ENCODE peak calls at places on chromosomes 7 and 10, in five cellular contexts. One of them, this sample, is unnamed.

GRCh38 chr10:83994351-83994750 is 145.0 kb upstream of the GHITM start:
- DNase-seq in stimulated activated CD8-positive, alpha-beta memory T cell treated with anti-CD3 and anti-CD28 coated beads, Interleukin-4, amount 100 ng/mL, for 1 hour: no peak
- DNase-seq in C1 segment of cervical spinal cord: no peak
- DNase-seq in HT-29: no peak
- DNase-seq in WERI-Rb-1: no peak
- DNase-seq in this sample: no peak

GRCh38 chr10:111335826-111336225 is 259.0 kb downstream of the ADRA2A start:
- DNase-seq in stimulated activated CD8-positive, alpha-beta memory T cell treated with anti-CD3 and anti-CD28 coated beads, Interleukin-4, amount 100 ng/mL, for 1 hour: no peak
- DNase-seq in C1 segment of cervical spinal cord: no peak
- DNase-seq in HT-29: no peak
- DNase-seq in WERI-Rb-1: no peak
- DNase-seq in this sample: no peak

GRCh38 chr7:37921340-37921805 is 933 bp downstream of the EPDR1 start:
- DNase-seq in stimulated activated CD8-positive, alpha-beta memory T cell treated with anti-CD3 and anti-CD28 coated beads, Interleukin-4, amount 100 ng/mL, for 1 hour: no peak
- DNase-seq in C1 segment of cervical spinal cord: peak; percentile 26
- DNase-seq in HT-29: no peak
- DNase-seq in WERI-Rb-1: peak; percentile 57
- DNase-seq in this sample: peak; percentile 72

GRCh38 chr10:89419548-89419947 is 5.2 kb downstream of the IFIT5 start:
- DNase-seq in stimulated activated CD8-positive, alpha-beta memory T cell treated with anti-CD3 and anti-CD28 coated beads, Interleukin-4, amount 100 ng/mL, for 1 hour: no peak
- DNase-seq in C1 segment of cervical spinal cord: no peak
- DNase-seq in HT-29: no peak
- DNase-seq in WERI-Rb-1: no peak
- DNase-seq in this sample: no peak

GRCh38 chr10:124725791-124726190 is 18.4 kb downstream of the FAM53B start:
- DNase-seq in stimulated activated CD8-positive, alpha-beta memory T cell treated with anti-CD3 and anti-CD28 coated beads, Interleukin-4, amount 100 ng/mL, for 1 hour: no peak
- DNase-seq in C1 segment of cervical spinal cord: no peak
- DNase-seq in HT-29: no peak
- DNase-seq in WERI-Rb-1: no peak
- DNase-seq in this sample: no peak

GRCh38 chr10:4073912-4074311 is 288.9 kb upstream of the KLF6 start:
- DNase-seq in stimulated activated CD8-positive, alpha-beta memory T cell treated with anti-CD3 and anti-CD28 coated beads, Interleukin-4, amount 100 ng/mL, for 1 hour: no peak
- DNase-seq in C1 segment of cervical spinal cord: no peak
- DNase-seq in HT-29: no peak
- DNase-seq in WERI-Rb-1: no peak
- DNase-seq in this sample: no peak

GRCh38 chr7:99210265-99210970 is 2.5 kb upstream of the KPNA7 start:
- DNase-seq in stimulated activated CD8-positive, alpha-beta memory T cell treated with anti-CD3 and anti-CD28 coated beads, Interleukin-4, amount 100 ng/mL, for 1 hour: no peak
- DNase-seq in C1 segment of cervical spinal cord: no peak
- DNase-seq in HT-29: peak; percentile 93
- DNase-seq in WERI-Rb-1: no peak
- DNase-seq in this sample: peak; percentile 72

GRCh38 chr7:90401989-90402388 is 1.3 kb upstream of the CLDN12 start:
- DNase-seq in stimulated activated CD8-positive, alpha-beta memory T cell treated with anti-CD3 and anti-CD28 coated beads, Interleukin-4, amount 100 ng/mL, for 1 hour: no peak
- DNase-seq in C1 segment of cervical spinal cord: no peak
- DNase-seq in HT-29: peak; percentile 30
- DNase-seq in WERI-Rb-1: no peak
- DNase-seq in this sample: no peak

GRCh38 chr7:98518159-98518947 is 98.7 kb upstream of the NPTX2 start:
- DNase-seq in stimulated activated CD8-positive, alpha-beta memory T cell treated with anti-CD3 and anti-CD28 coated beads, Interleukin-4, amount 100 ng/mL, for 1 hour: no peak
- DNase-seq in C1 segment of cervical spinal cord: no peak
- DNase-seq in HT-29: no peak
- DNase-seq in WERI-Rb-1: no peak
- DNase-seq in this sample: no peak

GRCh38 chr7:105788816-105789349 is 87.5 kb downstream of the ATXN7L1 start:
- DNase-seq in stimulated activated CD8-positive, alpha-beta memory T cell treated with anti-CD3 and anti-CD28 coated beads, Interleukin-4, amount 100 ng/mL, for 1 hour: no peak
- DNase-seq in C1 segment of cervical spinal cord: no peak
- DNase-seq in HT-29: no peak
- DNase-seq in WERI-Rb-1: no peak
- DNase-seq in this sample: no peak

GRCh38 chr7:716212-716611 is 10.3 kb upstream of the DNAAF5 start:
- DNase-seq in stimulated activated CD8-positive, alpha-beta memory T cell treated with anti-CD3 and anti-CD28 coated beads, Interleukin-4, amount 100 ng/mL, for 1 hour: no peak
- DNase-seq in C1 segment of cervical spinal cord: no peak
- DNase-seq in HT-29: no peak
- DNase-seq in WERI-Rb-1: no peak
- DNase-seq in this sample: no peak

GRCh38 chr7:80900583-80901576 is 18.0 kb downstream of the SEMA3C start:
- DNase-seq in stimulated activated CD8-positive, alpha-beta memory T cell treated with anti-CD3 and anti-CD28 coated beads, Interleukin-4, amount 100 ng/mL, for 1 hour: no peak
- DNase-seq in C1 segment of cervical spinal cord: no peak
- DNase-seq in HT-29: peak; percentile 23
- DNase-seq in WERI-Rb-1: no peak
- DNase-seq in this sample: no peak

GRCh38 chr10:89553064-89553734 is 17.8 kb upstream of the SLC16A12 start:
- DNase-seq in stimulated activated CD8-positive, alpha-beta memory T cell treated with anti-CD3 and anti-CD28 coated beads, Interleukin-4, amount 100 ng/mL, for 1 hour: no peak
- DNase-seq in C1 segment of cervical spinal cord: no peak
- DNase-seq in HT-29: peak; percentile 58
- DNase-seq in WERI-Rb-1: no peak
- DNase-seq in this sample: no peak

GRCh38 chr10:10923029-10923668 is 94.5 kb upstream of the CELF2 start:
- DNase-seq in stimulated activated CD8-positive, alpha-beta memory T cell treated with anti-CD3 and anti-CD28 coated beads, Interleukin-4, amount 100 ng/mL, for 1 hour: no peak
- DNase-seq in C1 segment of cervical spinal cord: no peak
- DNase-seq in HT-29: no peak
- DNase-seq in WERI-Rb-1: no peak
- DNase-seq in this sample: no peak

GRCh38 chr7:134530460-134530859 is 3.1 kb downstream of the AKR1B10 start:
- DNase-seq in stimulated activated CD8-positive, alpha-beta memory T cell treated with anti-CD3 and anti-CD28 coated beads, Interleukin-4, amount 100 ng/mL, for 1 hour: no peak
- DNase-seq in C1 segment of cervical spinal cord: no peak
- DNase-seq in HT-29: no peak
- DNase-seq in WERI-Rb-1: no peak
- DNase-seq in this sample: no peak

GRCh38 chr7:122626785-122627184 is 72.1 kb downstream of the RNF133 start:
- DNase-seq in stimulated activated CD8-positive, alpha-beta memory T cell treated with anti-CD3 and anti-CD28 coated beads, Interleukin-4, amount 100 ng/mL, for 1 hour: no peak
- DNase-seq in C1 segment of cervical spinal cord: no peak
- DNase-seq in HT-29: no peak
- DNase-seq in WERI-Rb-1: no peak
- DNase-seq in this sample: peak; percentile 70

GRCh38 chr7:36021367-36021766 is 131.7 kb upstream of the EEPD1 start:
- DNase-seq in stimulated activated CD8-positive, alpha-beta memory T cell treated with anti-CD3 and anti-CD28 coated beads, Interleukin-4, amount 100 ng/mL, for 1 hour: no peak
- DNase-seq in C1 segment of cervical spinal cord: no peak
- DNase-seq in HT-29: peak; percentile 48
- DNase-seq in WERI-Rb-1: peak; percentile 22
- DNase-seq in this sample: no peak

GRCh38 chr10:126350216-126350992 is 37.9 kb downstream of the ADAM12 start:
- DNase-seq in stimulated activated CD8-positive, alpha-beta memory T cell treated with anti-CD3 and anti-CD28 coated beads, Interleukin-4, amount 100 ng/mL, for 1 hour: no peak
- DNase-seq in C1 segment of cervical spinal cord: no peak
- DNase-seq in HT-29: peak; percentile 34
- DNase-seq in WERI-Rb-1: no peak
- DNase-seq in this sample: peak; percentile 78

GRCh38 chr7:47682874-47683273 is 101.0 kb upstream of the TNS3 start:
- DNase-seq in stimulated activated CD8-positive, alpha-beta memory T cell treated with anti-CD3 and anti-CD28 coated beads, Interleukin-4, amount 100 ng/mL, for 1 hour: no peak
- DNase-seq in C1 segment of cervical spinal cord: no peak
- DNase-seq in HT-29: no peak
- DNase-seq in WERI-Rb-1: no peak
- DNase-seq in this sample: no peak

GRCh38 chr7:73746378-73746777 is 7.8 kb upstream of the ABHD11 start:
- DNase-seq in stimulated activated CD8-positive, alpha-beta memory T cell treated with anti-CD3 and anti-CD28 coated beads, Interleukin-4, amount 100 ng/mL, for 1 hour: no peak
- DNase-seq in C1 segment of cervical spinal cord: no peak
- DNase-seq in HT-29: no peak
- DNase-seq in WERI-Rb-1: no peak
- DNase-seq in this sample: no peak

GRCh38 chr7:115976651-115977050 is 53.9 kb downstream of the TFEC start:
- DNase-seq in stimulated activated CD8-positive, alpha-beta memory T cell treated with anti-CD3 and anti-CD28 coated beads, Interleukin-4, amount 100 ng/mL, for 1 hour: no peak
- DNase-seq in C1 segment of cervical spinal cord: no peak
- DNase-seq in HT-29: no peak
- DNase-seq in WERI-Rb-1: no peak
- DNase-seq in this sample: no peak

GRCh38 chr10:35056133-35056532 is 34.0 kb downstream of the CUL2 start:
- DNase-seq in stimulated activated CD8-positive, alpha-beta memory T cell treated with anti-CD3 and anti-CD28 coated beads, Interleukin-4, amount 100 ng/mL, for 1 hour: no peak
- DNase-seq in C1 segment of cervical spinal cord: no peak
- DNase-seq in HT-29: no peak
- DNase-seq in WERI-Rb-1: no peak
- DNase-seq in this sample: no peak

This sample was measured in DMS53.